ENCODE peak calls at places on chromosomes 11 and 22, in five cellular contexts. X, K, R, A and B are unnamed samples. For H3K9me3, the result is how much of the 10 kb centered on the place peaks cover.

GRCh38 chr11:605286-606129 is 10.2 kb downstream of the IRF7 start:
- DNase-seq in X (no peak), K (no peak), R (no peak), A (no peak), B (no peak)

GRCh38 chr22:20091690-20092476 is 11.8 kb downstream of the DGCR8 start:
- DNase-seq in X (no peak), K (peak), R (no peak), A (no peak), B (no peak)

GRCh38 chr11:93740802-93741093 is 547 bp downstream of the TAF1D start:
- DNase-seq in X (peak), K (peak), R (peak), A (peak), B (peak)

GRCh38 chr11:27217948-27218410 is 145.0 kb downstream of the CCDC34 start:
- DNase-seq in X (no peak), K (no peak), R (no peak), A (no peak), B (no peak)

GRCh38 chr11:28384418-28384817 is 276.2 kb downstream of the METTL15 start:
- DNase-seq in X (no peak), K (no peak), R (no peak), A (no peak), B (no peak)

GRCh38 chr22:32600184-32600583 is 125.6 kb downstream of the FBXO7 start:
- DNase-seq in X (no peak), K (peak), R (no peak), A (no peak), B (no peak)

GRCh38 chr11:47980907-47981621 is 705 bp downstream of the PTPRJ start:
- DNase-seq in X (peak), K (peak), R (peak), A (peak), B (no peak)

GRCh38 chr11:11620251-11620965 is 1.4 kb downstream of the GALNT18 start:
- DNase-seq in X (peak), K (peak), R (peak), A (peak), B (no peak)

GRCh38 chr11:99589771-99590170 is 569.0 kb downstream of the CNTN5 start:
- DNase-seq in X (no peak), K (no peak), R (no peak), A (no peak), B (no peak)

GRCh38 chr11:46332568-46333128 is 14.6 kb upstream of the DGKZ start:
- DNase-seq in X (no peak), K (no peak), R (no peak), A (no peak), B (no peak)

DNA sequence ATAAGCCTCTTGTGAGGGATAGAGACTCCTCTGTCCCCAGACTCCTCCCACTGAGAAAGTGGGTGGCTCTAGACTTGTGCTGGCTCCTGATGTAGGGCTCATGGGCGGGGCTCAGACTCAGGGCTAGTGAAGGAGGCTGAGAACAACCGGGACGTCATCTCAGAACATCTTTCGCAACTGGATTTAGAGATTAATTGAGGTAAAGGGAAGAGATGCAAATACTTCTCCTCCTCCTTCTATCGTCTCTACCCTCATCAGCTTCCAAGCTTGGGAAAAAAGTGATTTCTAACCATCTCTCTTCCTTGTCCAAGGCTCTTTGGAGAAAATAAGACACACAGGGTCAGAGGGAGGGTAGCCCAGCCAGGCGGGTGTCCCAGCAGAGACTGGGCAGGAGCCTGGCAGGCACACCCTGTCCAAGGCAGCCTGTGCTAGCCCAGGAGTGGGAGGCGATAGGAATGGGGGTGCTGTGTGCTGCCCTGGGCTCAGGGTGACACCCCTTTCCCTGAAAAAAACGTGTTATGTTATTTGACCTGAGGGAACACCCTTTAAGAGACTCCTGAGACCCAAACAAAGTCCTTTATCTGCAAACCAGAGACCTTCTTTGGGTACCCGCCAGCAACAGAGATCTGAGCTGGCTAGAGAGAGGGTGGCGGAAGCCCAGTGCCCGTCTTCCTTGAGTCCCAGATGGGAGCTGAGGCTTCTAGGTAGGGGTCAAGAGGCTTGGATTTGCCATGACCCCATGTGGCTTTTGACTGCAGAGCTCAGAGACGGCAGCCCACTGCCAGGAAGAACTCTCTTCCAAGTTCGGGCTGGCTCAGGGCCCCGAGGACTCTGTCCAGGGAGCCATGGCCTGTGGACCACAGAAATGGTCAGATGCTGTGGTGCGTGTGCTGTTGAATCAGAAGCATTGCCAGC is 160.9 kb downstream of the ADAMTS15 start:
- DNase-seq in X (peak), K (no peak), R (no peak), A (peak), B (no peak)
- H3K27ac ChIP-seq in X (peak), K (peak), R (peak), A (no peak), B (no peak)

GRCh38 chr11:34600339-34601084 is 20.4 kb upstream of the EHF start:
- DNase-seq in X (no peak), K (no peak), R (peak), A (peak), B (no peak)
- H3K4me3 ChIP-seq in X (no peak), K (no peak), R (no peak), A (no peak), B (no peak)

DNA sequence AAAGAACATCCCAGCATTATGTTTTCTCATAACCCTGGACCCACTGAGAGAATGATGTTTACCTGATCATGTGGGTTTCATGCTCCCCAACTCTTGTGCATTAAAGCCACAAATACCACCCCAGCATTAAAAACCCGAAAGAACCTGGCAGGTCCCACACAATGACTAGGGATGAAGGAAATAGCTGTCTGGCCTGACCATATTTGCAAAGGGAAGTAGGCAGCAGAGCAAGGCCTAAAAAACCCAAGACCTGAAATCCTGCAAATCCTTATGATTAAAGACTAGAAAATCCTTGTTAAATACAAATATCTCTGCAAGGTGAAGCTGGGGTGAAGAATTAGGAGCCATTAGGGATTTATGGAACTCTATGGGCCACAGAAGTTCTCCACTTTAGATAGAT is 23.7 kb downstream of the PAK1 start:
- DNase-seq in X (no peak), K (no peak), R (no peak), A (no peak), B (no peak)
- H3K9me3 ChIP-seq in X (under half), K (under half), R (under half), A (under half), B (under half)

GRCh38 chr11:114132427-114132826 is 72.9 kb downstream of the ZBTB16 start:
- DNase-seq in X (no peak), K (no peak), R (no peak), A (no peak), B (no peak)

GRCh38 chr11:114128399-114128798 is 68.9 kb downstream of the ZBTB16 start:
- DNase-seq in X (no peak), K (no peak), R (no peak), A (no peak), B (no peak)

GRCh38 chr11:114132944-114133394 is 73.5 kb downstream of the ZBTB16 start:
- DNase-seq in X (no peak), K (peak), R (no peak), A (no peak), B (no peak)

GRCh38 chr11:114131366-114131963 is 72.0 kb downstream of the ZBTB16 start:
- DNase-seq in X (no peak), K (no peak), R (no peak), A (no peak), B (no peak)

GRCh38 chr11:114129699-114130659 is 70.5 kb downstream of the ZBTB16 start:
- DNase-seq in X (no peak), K (no peak), R (no peak), A (no peak), B (no peak)
- H3K27ac ChIP-seq in X (peak), K (no peak), R (no peak), A (no peak), B (no peak)

GRCh38 chr11:65476632-65477270 is 22.1 kb upstream of the MALAT1 start:
- DNase-seq in X (no peak), K (no peak), R (no peak), A (peak), B (no peak)

GRCh38 chr11:65479184-65480145 is 19.4 kb upstream of the MALAT1 start:
- DNase-seq in X (peak), K (no peak), R (peak), A (peak), B (no peak)

GRCh38 chr11:65477271-65478029 is 21.4 kb upstream of the MALAT1 start:
- DNase-seq in X (peak), K (peak), R (peak), A (peak), B (peak)

GRCh38 chr11:65482306-65482850 is 16.5 kb upstream of the MALAT1 start:
- DNase-seq in X (no peak), K (no peak), R (no peak), A (no peak), B (no peak)

GRCh38 chr11:65478411-65479183 is 20.2 kb upstream of the MALAT1 start:
- DNase-seq in X (peak), K (peak), R (no peak), A (peak), B (no peak)
- H3K4me3 ChIP-seq in X (peak), K (no peak), R (no peak), A (no peak), B (no peak)

DNA sequence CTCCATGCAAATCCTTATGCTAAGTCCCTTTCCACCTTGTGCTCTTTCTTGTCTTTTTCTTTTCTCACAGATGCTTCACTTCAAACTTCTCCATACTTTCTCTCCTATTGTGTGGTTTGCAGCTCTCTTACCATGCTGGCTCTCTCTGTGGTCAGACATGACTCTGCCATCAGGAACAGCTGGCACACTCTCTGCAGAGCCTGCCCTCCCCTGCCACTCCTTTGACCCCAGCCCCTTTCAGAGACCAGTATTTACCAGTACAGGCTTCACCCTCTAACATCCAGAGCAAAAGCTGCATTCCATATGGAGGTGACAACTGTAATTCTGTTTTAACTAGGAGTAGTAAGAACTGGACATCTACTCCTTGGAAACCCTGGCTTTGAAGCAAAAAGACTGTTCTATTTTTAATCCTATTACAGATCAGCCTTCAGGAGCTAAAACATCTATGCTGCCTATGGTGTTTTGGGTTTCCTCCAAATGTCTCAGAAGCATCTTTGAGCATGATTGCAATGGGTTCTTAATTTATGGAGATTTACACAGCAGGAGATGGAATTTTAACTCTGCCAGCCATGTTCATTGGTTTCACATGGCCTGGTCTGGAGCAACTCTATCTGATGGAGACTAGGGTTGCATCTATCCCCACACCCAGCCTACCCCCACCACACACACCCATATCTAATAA is 386.8 kb upstream of the FAT3 start:
- DNase-seq in X (no peak), K (no peak), R (no peak), A (no peak), B (no peak)
- H3K9me3 ChIP-seq in X (under half), K (under half), R (under half), A (under half), B (under half)